ENCODE peak calls at places on chromosomes 1 and 21, in six cellular contexts. A, P, D, T, S and J are unnamed samples.

GRCh38 chr1:228148196-228148861 is 1.4 kb upstream of the GJC2 start:
- DNase-seq in T (no peak), D (peak; percentile 11), S (no peak), P (no peak), A (peak; percentile 13), J (peak; percentile 54)

GRCh38 chr1:109787845-109788605 is 24.3 kb upstream of the EPS8L3 start:
- DNase-seq in S (no peak), A (no peak), T (no peak), P (peak; percentile 23), D (no peak), J (peak; percentile 50)

GRCh38 chr1:35707253-35708178 is 11.2 kb downstream of the C1orf216 start:
- DNase-seq in T (peak; percentile 72), S (peak; percentile 87), A (no peak), D (peak; percentile 38), P (peak; percentile 54), J (peak; percentile 97)

GRCh38 chr1:53468374-53468773 is 9.2 kb downstream of the DMRTB1 start:
- DNase-seq in P (no peak), T (no peak), D (no peak), A (no peak), S (no peak), J (peak; percentile 14)

GRCh38 chr21:34936299-34936698 is 112.8 kb downstream of the RUNX1 start:
- DNase-seq in S (no peak), D (no peak), P (peak; percentile 24), A (no peak), T (no peak), J (no peak)

GRCh38 chr21:38460171-38460742 is 38.0 kb downstream of the ERG start:
- DNase-seq in T (no peak), P (no peak), D (no peak), S (no peak), A (no peak), J (no peak)

GRCh38 chr1:204093421-204093717 is 20.5 kb downstream of the SOX13 start:
- DNase-seq in P (no peak), A (no peak), T (no peak), S (no peak), D (peak; percentile 60), J (no peak)

GRCh38 chr21:45557611-45558043 is 15.4 kb upstream of the SLC19A1 start:
- DNase-seq in D (no peak), T (no peak), P (no peak), A (no peak), S (no peak), J (no peak)

GRCh38 chr1:150066838-150067183 is 765 bp upstream of the VPS45 start:
- DNase-seq in T (peak; percentile 50), P (no peak), S (peak; percentile 78), A (no peak), D (peak; percentile 46), J (peak; percentile 69)

GRCh38 chr1:156471496-156472490 is 28.8 kb downstream of the MEF2D start:
- DNase-seq in D (peak; percentile 98), A (no peak), P (no peak), S (no peak), T (no peak), J (peak; percentile 29)

GRCh38 chr1:26696645-26697440 is 1.0 kb downstream of the ARID1A start:
- DNase-seq in P (peak; percentile 77), T (no peak), S (no peak), D (peak; percentile 57), A (no peak), J (peak; percentile 74)

GRCh38 chr1:198934414-198934813 is 295.6 kb downstream of the PTPRC start:
- DNase-seq in T (no peak), D (no peak), P (no peak), A (no peak), S (no peak), J (no peak)

GRCh38 chr1:198929961-198930599 is 291.2 kb downstream of the PTPRC start:
- DNase-seq in A (no peak), T (no peak), S (peak; percentile 17), P (no peak), D (no peak), J (no peak)

GRCh38 chr1:198934901-198935301 is 296.1 kb downstream of the PTPRC start:
- DNase-seq in S (no peak), P (peak; percentile 82), A (no peak), D (no peak), T (no peak), J (no peak)

GRCh38 chr1:198933506-198933905 is 294.7 kb downstream of the PTPRC start:
- DNase-seq in S (no peak), D (no peak), T (no peak), P (no peak), A (no peak), J (no peak)

GRCh38 chr1:198932351-198932991 is 293.6 kb downstream of the PTPRC start:
- DNase-seq in P (no peak), D (no peak), T (no peak), A (no peak), S (peak; percentile 14), J (no peak)
- H3K4me3 ChIP-seq in P (no peak overlapping the region), D (no peak overlapping the region), T (no peak overlapping the region), A (no peak overlapping the region), S (no peak overlapping the region), J (no peak overlapping the region)

DNA sequence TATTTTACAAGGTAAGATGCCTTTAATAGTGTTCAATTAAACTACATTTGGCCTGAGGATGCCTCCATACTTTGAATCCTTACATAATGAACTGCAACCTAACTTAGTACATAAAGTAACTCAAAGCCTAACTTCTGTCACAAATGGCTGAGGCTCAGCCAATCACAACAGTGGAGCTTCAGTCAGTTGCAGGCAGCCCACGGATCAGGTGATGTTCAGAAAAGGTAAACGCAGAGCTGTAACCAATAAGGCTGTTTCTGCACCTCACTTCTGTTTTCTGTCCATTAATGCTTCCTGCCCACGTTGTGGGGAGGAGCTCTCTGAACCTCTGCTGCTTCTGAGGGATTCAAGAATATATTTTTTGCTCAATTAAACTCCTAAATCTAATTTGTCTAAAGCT is 94.8 kb upstream of the KIAA0040 start:
- DNase-seq in A (no peak), D (no peak), S (peak; percentile 30), T (no peak), P (no peak), J (no peak)
- H3K4me3 ChIP-seq in A (no peak overlapping the region), D (no peak overlapping the region), S (no peak overlapping the region), T (no peak overlapping the region), P (no peak overlapping the region), J (no peak overlapping the region)

GRCh38 chr1:160401487-160401805 is 1.1 kb downstream of the VANGL2 start:
- DNase-seq in A (no peak), D (no peak), S (no peak), P (no peak), T (no peak), J (no peak)

GRCh38 chr1:160400646-160401486 is 502 bp downstream of the VANGL2 start:
- DNase-seq in D (no peak), S (peak; percentile 82), T (no peak), A (no peak), P (no peak), J (peak; percentile 89)

GRCh38 chr1:160403244-160403643 is 2.9 kb downstream of the VANGL2 start:
- DNase-seq in P (no peak), S (no peak), A (no peak), T (no peak), D (no peak), J (no peak)

GRCh38 chr1:160404094-160404493 is 3.7 kb downstream of the VANGL2 start:
- DNase-seq in T (no peak), P (no peak), A (no peak), S (no peak), D (no peak), J (no peak)

GRCh38 chr1:160401972-160402795 is 1.8 kb downstream of the VANGL2 start:
- DNase-seq in T (no peak), A (no peak), D (no peak), S (no peak), P (no peak), J (no peak)
- H3K4me3 ChIP-seq in T (peak overlapping the region; percentile 79), A (no peak overlapping the region), D (no peak overlapping the region), S (peak overlapping the region; percentile 99), P (no peak overlapping the region), J (peak overlapping the region; percentile 77)

GRCh38 chr1:13697738-13698137 is 2.2 kb upstream of the PRDM2 start:
- DNase-seq in S (no peak), P (no peak), D (no peak), A (no peak), T (no peak), J (no peak)
- H3K4me3 ChIP-seq in S (no peak overlapping the region), P (no peak overlapping the region), D (no peak overlapping the region), A (no peak overlapping the region), T (no peak overlapping the region), J (no peak overlapping the region)